ENCODE peak calls at places on chromosomes 2 and 18, in eight cellular contexts. C, T, N, R, P, B, H and D are unnamed samples.

GRCh38 chr2:165825041-165825440 is 31.0 kb upstream of the GALNT3 start:
- DNase-seq in C (no peak), T (no peak), N (peak; percentile 44), R (peak; percentile 41), P (no peak), B (no peak), H (peak; percentile 32), D (peak; percentile 15)

GRCh38 chr2:163191372-163191771 is 352.8 kb upstream of the KCNH7 start:
- DNase-seq in C (no peak), T (peak; percentile 21), N (peak; percentile 50), R (no peak), P (no peak), B (peak; percentile 66), H (no peak), D (peak; percentile 15)

GRCh38 chr2:151906633-151906998 is 78.4 kb upstream of the ARL5A start:
- DNase-seq in C (no peak), T (no peak), N (no peak), R (no peak), P (no peak), B (no peak), H (no peak), D (no peak)

GRCh38 chr2:108594132-108594981 is 60.1 kb downstream of the LIMS1 start:
- DNase-seq in C (no peak), T (no peak), N (peak; percentile 93), R (no peak), P (no peak), B (peak; percentile 90), H (no peak), D (peak; percentile 30)

GRCh38 chr2:169358016-169358415 is 4.3 kb downstream of the LRP2 start:
- DNase-seq in C (no peak), T (no peak), N (no peak), R (no peak), P (no peak), B (no peak), H (no peak), D (no peak)

GRCh38 chr2:29293830-29294438 is 178.7 kb downstream of the CLIP4 start:
- DNase-seq in C (no peak), T (peak; percentile 23), N (peak; percentile 28), R (no peak), P (no peak), B (peak; percentile 30), H (no peak), D (peak; percentile 70)

GRCh38 chr2:25204190-25204838 is 35.9 kb upstream of the POMC start:
- DNase-seq in C (no peak), T (no peak), N (no peak), R (no peak), P (no peak), B (no peak), H (no peak), D (no peak)

GRCh38 chr2:196849895-196850294 is 40.7 kb upstream of the C2orf66 start:
- DNase-seq in C (no peak), T (peak; percentile 2), N (peak; percentile 45), R (no peak), P (peak; percentile 32), B (peak; percentile 12), H (no peak), D (peak; percentile 35)

GRCh38 chr2:28375742-28376631 is 16.7 kb upstream of the FOSL2 start:
- DNase-seq in C (no peak), T (no peak), N (no peak), R (no peak), P (no peak), B (no peak), H (no peak), D (no peak)

GRCh38 chr2:234981197-234982095 is 29.6 kb downstream of the SH3BP4 start:
- DNase-seq in C (peak; percentile 85), T (peak; percentile 91), N (peak; percentile 100), R (peak; percentile 63), P (peak; percentile 47), B (no peak), H (peak; percentile 70), D (peak; percentile 62)
- H3K4me3 ChIP-seq in C (peak overlapping the region; percentile 2), T (peak overlapping the region; percentile 34), N (no peak overlapping the region), R (peak overlapping the region; percentile 10), P (no peak overlapping the region), B (no peak overlapping the region), H (no peak overlapping the region), D (no peak overlapping the region)

GRCh38 chr18:48953096-48953706 is 2.4 kb upstream of the SMAD7 start:
- DNase-seq in C (no peak), T (no peak), N (no peak), R (no peak), P (no peak), B (no peak), H (no peak), D (no peak)
- TF ChIP-seq POLR2A in C (no peak), T (no peak), N (no peak), R (no peak), P (no peak), B (no peak), H (no peak), D (no peak)

GRCh38 chr2:189959450-189959849 is 103.1 kb downstream of the MSTN start:
- DNase-seq in C (no peak), T (no peak), N (no peak), R (no peak), P (no peak), B (no peak), H (no peak), D (peak; percentile 77)

GRCh38 chr2:189954989-189955388 is 107.5 kb downstream of the MSTN start:
- DNase-seq in C (no peak), T (no peak), N (no peak), R (no peak), P (no peak), B (no peak), H (no peak), D (no peak)

GRCh38 chr2:189960346-189960745 is 102.2 kb downstream of the MSTN start:
- DNase-seq in C (no peak), T (no peak), N (no peak), R (no peak), P (no peak), B (no peak), H (no peak), D (no peak)
- H3K4me3 ChIP-seq in C (no peak overlapping the region), T (no peak overlapping the region), N (no peak overlapping the region), R (no peak overlapping the region), P (no peak overlapping the region), B (no peak overlapping the region), H (no peak overlapping the region), D (no peak overlapping the region)

GRCh38 chr2:1564506-1564905 is 151.2 kb downstream of the TPO start:
- DNase-seq in C (peak; percentile 42), T (no peak), N (no peak), R (no peak), P (no peak), B (no peak), H (no peak), D (no peak)
- TF ChIP-seq POLR2A in C (no peak), T (no peak), N (no peak), R (no peak), P (no peak), B (no peak), H (no peak), D (no peak)

GRCh38 chr2:15942711-15943345 is 2.5 kb downstream of the MYCN start:
- DNase-seq in C (no peak), T (no peak), N (no peak), R (no peak), P (no peak), B (no peak), H (no peak), D (no peak)

GRCh38 chr2:15941970-15942710 is 1.8 kb downstream of the MYCN start:
- DNase-seq in C (no peak), T (peak; percentile 31), N (no peak), R (peak; percentile 36), P (peak; percentile 16), B (no peak), H (no peak), D (no peak)

GRCh38 chr2:15940661-15941482 is 522 bp downstream of the MYCN start:
- DNase-seq in C (no peak), T (peak; percentile 32), N (no peak), R (no peak), P (no peak), B (no peak), H (peak; percentile 6), D (no peak)

GRCh38 chr2:15939854-15940660 is at the start of gene MYCN:
- DNase-seq in C (no peak), T (peak; percentile 44), N (no peak), R (peak; percentile 69), P (peak; percentile 42), B (peak; percentile 58), H (no peak), D (no peak)

GRCh38 chr2:15941483-15941853 is 1.1 kb downstream of the MYCN start:
- DNase-seq in C (no peak), T (peak; percentile 25), N (no peak), R (no peak), P (no peak), B (no peak), H (peak; percentile 6), D (no peak)
- H3K4me3 ChIP-seq in C (peak overlapping the region; percentile 49), T (peak overlapping the region; percentile 37), N (no peak overlapping the region), R (peak overlapping the region; percentile 53), P (peak overlapping the region; percentile 34), B (no peak overlapping the region), H (peak overlapping the region; percentile 24), D (no peak overlapping the region)

GRCh38 chr2:20444993-20445910 is 1.6 kb upstream of the RHOB start:
- DNase-seq in C (peak; percentile 77), T (no peak), N (no peak), R (peak; percentile 24), P (peak; percentile 8), B (no peak), H (peak; percentile 20), D (peak; percentile 16)

GRCh38 chr2:20446280-20446916 is 476 bp upstream of the RHOB start:
- DNase-seq in C (peak; percentile 78), T (no peak), N (no peak), R (peak; percentile 27), P (no peak), B (no peak), H (peak; percentile 48), D (peak; percentile 29)

GRCh38 chr2:20446917-20447436 is at the start of gene RHOB:
- DNase-seq in C (peak; percentile 100), T (peak; percentile 99), N (peak; percentile 98), R (peak; percentile 98), P (peak; percentile 97), B (peak; percentile 98), H (peak; percentile 98), D (peak; percentile 98)

GRCh38 chr2:20443276-20443920 is 3.5 kb upstream of the RHOB start:
- DNase-seq in C (peak; percentile 79), T (no peak), N (peak; percentile 57), R (peak; percentile 61), P (peak; percentile 56), B (peak; percentile 66), H (peak; percentile 67), D (peak; percentile 82)

GRCh38 chr2:20444113-20444992 is 2.5 kb upstream of the RHOB start:
- DNase-seq in C (peak; percentile 75), T (no peak), N (no peak), R (peak; percentile 25), P (peak; percentile 18), B (no peak), H (peak; percentile 19), D (peak; percentile 47)
- TF ChIP-seq POLR2A in C (peak; percentile 32), T (no peak), N (no peak), R (no peak), P (peak; percentile 22), B (no peak), H (no peak), D (no peak)